ENCODE peak calls at places on chromosomes 12 and 14, in nine cellular contexts. C, Y, P, W, J, R, Z, B and E are unnamed samples. For H3K4me1, the result is how much of the 10 kb centered on the place peaks cover.

GRCh38 chr12:109331546-109331945 is 16.2 kb upstream of the MYO1H start:
- DNase-seq in C (no peak), Y (no peak), P (no peak), W (no peak), J (no peak), R (no peak), Z (no peak), B (peak), E (no peak)

GRCh38 chr12:48977290-48978281 is 536 bp upstream of the WNT1 start:
- DNase-seq in C (peak), Y (no peak), P (peak), W (peak), J (peak), R (no peak), Z (peak), B (peak), E (no peak)

GRCh38 chr12:103836345-103836744 is 4.7 kb downstream of the NT5DC3 start:
- DNase-seq in C (no peak), Y (no peak), P (no peak), W (no peak), J (no peak), R (no peak), Z (no peak), B (no peak), E (no peak)

GRCh38 chr14:104749958-104750529 is 2.9 kb upstream of the SIVA1 start:
- DNase-seq in C (no peak), Y (no peak), P (no peak), W (no peak), J (no peak), R (no peak), Z (no peak), B (no peak), E (no peak)

GRCh38 chr12:12221560-12221959 is 45.3 kb downstream of the LRP6 start:
- DNase-seq in C (no peak), Y (no peak), P (no peak), W (no peak), J (no peak), R (no peak), Z (no peak), B (no peak), E (no peak)

GRCh38 chr12:45988259-45988658 is 2.1 kb downstream of the SCAF11 start:
- DNase-seq in C (no peak), Y (no peak), P (peak), W (no peak), J (no peak), R (no peak), Z (no peak), B (no peak), E (no peak)

GRCh38 chr12:14970467-14970866 is 2.4 kb upstream of the PDE6H start:
- DNase-seq in C (no peak), Y (no peak), P (no peak), W (no peak), J (no peak), R (no peak), Z (no peak), B (peak), E (no peak)

GRCh38 chr14:58298477-58298879 is at the start of gene ARID4A:
- DNase-seq in C (peak), Y (peak), P (no peak), W (no peak), J (no peak), R (no peak), Z (peak), B (no peak), E (peak)

GRCh38 chr14:76778546-76779215 is 17.4 kb downstream of the VASH1 start:
- DNase-seq in C (no peak), Y (no peak), P (no peak), W (no peak), J (no peak), R (no peak), Z (peak), B (no peak), E (no peak)

GRCh38 chr12:73181244-73181643 is 909.1 kb downstream of the TRHDE start:
- DNase-seq in C (no peak), Y (no peak), P (no peak), W (no peak), J (no peak), R (no peak), Z (no peak), B (no peak), E (no peak)

DNA sequence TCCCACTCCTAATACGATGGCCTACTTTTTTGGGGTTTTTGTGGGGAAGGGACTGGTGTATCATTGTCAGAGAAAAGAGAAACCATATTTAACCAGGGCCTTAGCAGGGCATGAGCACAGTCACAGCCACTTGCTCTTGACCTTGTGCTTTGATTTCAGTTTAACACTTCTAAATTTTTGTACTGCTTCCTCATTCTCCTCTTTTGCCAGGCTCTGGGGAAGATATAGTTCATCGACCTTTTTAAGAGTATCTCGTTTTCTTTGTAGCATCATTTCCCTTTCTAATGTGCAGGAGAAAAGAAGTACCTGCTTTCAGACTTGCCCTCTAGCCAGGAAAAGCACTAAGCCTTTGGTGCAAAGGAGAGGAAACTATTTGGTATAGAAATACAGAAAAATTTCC is 2.2 kb downstream of the ZBTB1 start:
- DNase-seq in C (no peak), Y (no peak), P (no peak), W (no peak), J (no peak), R (no peak), Z (no peak), B (peak), E (no peak)
- H3K4me1 ChIP-seq in C (half or more), Y (under half), P (under half), W (under half), J (half or more), R (half or more), Z (under half), B (half or more), E (under half)

DNA sequence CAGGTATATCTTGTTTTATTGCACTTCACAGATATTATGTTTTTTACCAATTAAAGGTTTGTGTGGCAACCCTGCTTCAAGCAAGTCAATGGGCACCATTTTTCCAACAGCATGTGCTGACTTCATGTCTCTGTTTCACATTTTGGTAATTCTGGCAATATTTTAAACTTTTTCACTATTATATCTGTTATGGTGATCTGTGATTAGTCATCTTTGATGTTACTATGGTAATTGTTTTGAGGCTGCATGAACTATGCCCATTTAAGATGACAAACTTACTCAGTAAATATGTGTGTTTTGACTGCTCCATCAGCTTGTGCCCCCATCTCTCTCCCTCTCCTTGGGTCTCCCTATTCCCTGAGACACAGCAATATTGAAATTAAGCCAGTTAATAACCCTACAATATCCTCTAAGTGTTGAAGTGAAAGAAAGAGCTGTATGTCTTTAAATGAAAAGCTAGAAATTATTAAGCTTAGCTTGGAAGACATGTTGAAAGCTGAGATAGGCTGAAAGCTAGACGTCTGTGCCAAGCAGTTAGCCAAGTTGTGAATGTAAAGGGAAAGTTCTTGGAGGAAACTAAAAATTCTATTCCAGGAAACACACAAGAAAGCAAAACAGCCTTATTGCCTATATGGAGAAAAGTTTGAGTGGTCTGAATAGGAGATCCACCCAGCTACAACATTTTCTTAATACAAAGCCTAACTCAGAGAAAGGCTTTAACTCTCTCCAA is 365.1 kb downstream of the ATP23 start:
- DNase-seq in C (no peak), Y (no peak), P (no peak), W (no peak), J (no peak), R (no peak), Z (no peak), B (no peak), E (no peak)
- H3K4me1 ChIP-seq in C (under half), Y (under half), P (under half), W (under half), J (under half), R (under half), Z (under half), B (under half), E (under half)

GRCh38 chr14:68245146-68246073 is 425.8 kb downstream of the RAD51B start:
- DNase-seq in C (no peak), Y (peak), P (peak), W (no peak), J (no peak), R (peak), Z (peak), B (no peak), E (no peak)

GRCh38 chr14:68248481-68249255 is 429.1 kb downstream of the RAD51B start:
- DNase-seq in C (no peak), Y (peak), P (peak), W (no peak), J (peak), R (peak), Z (peak), B (peak), E (peak)

GRCh38 chr14:68246074-68246980 is 426.7 kb downstream of the RAD51B start:
- DNase-seq in C (no peak), Y (no peak), P (peak), W (no peak), J (no peak), R (peak), Z (no peak), B (no peak), E (no peak)

GRCh38 chr14:68247867-68248266 is 428.3 kb downstream of the RAD51B start:
- DNase-seq in C (no peak), Y (no peak), P (no peak), W (no peak), J (no peak), R (no peak), Z (peak), B (no peak), E (peak)

DNA sequence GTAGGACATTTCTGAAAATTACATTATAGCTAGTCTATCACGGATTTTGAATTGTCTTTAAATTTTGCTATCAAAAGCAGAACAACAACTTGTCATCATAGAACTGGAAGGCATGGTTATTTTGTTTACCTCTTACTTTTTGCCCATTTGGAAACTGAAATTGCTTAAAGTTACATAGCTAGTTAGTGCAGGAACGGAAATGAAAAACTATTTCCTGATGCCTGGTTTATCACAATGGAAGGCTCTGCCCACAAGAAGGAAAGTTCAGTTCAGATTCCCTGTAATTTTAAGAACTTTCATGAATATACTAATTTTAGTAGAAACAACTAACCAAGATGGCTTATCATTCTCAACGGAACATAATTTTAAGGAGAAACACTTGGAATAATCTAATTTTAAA is 427.7 kb downstream of the RAD51B start:
- DNase-seq in C (no peak), Y (no peak), P (no peak), W (no peak), J (no peak), R (no peak), Z (no peak), B (no peak), E (no peak)
- H3K4me1 ChIP-seq in C (under half), Y (under half), P (under half), W (under half), J (half or more), R (half or more), Z (under half), B (under half), E (half or more)

GRCh38 chr12:113862570-113863454 is 103.3 kb downstream of the RBM19 start:
- DNase-seq in C (no peak), Y (no peak), P (peak), W (no peak), J (no peak), R (no peak), Z (no peak), B (peak), E (no peak)

GRCh38 chr12:113860059-113860820 is 105.9 kb downstream of the RBM19 start:
- DNase-seq in C (no peak), Y (no peak), P (no peak), W (no peak), J (no peak), R (no peak), Z (no peak), B (no peak), E (no peak)

GRCh38 chr12:113861708-113862312 is 104.3 kb downstream of the RBM19 start:
- DNase-seq in C (no peak), Y (no peak), P (peak), W (no peak), J (no peak), R (no peak), Z (no peak), B (no peak), E (no peak)

GRCh38 chr12:113858828-113859386 is 107.2 kb downstream of the RBM19 start:
- DNase-seq in C (no peak), Y (no peak), P (no peak), W (no peak), J (no peak), R (no peak), Z (no peak), B (no peak), E (no peak)

GRCh38 chr12:113860950-113861349 is 105.2 kb downstream of the RBM19 start:
- DNase-seq in C (no peak), Y (no peak), P (peak), W (no peak), J (no peak), R (no peak), Z (no peak), B (no peak), E (no peak)
- H3K4me1 ChIP-seq in C (under half), Y (under half), P (under half), W (under half), J (under half), R (under half), Z (under half), B (under half), E (under half)

GRCh38 chr12:65638324-65638723 is 186.0 kb upstream of the HMGA2 start:
- DNase-seq in C (no peak), Y (no peak), P (no peak), W (no peak), J (no peak), R (no peak), Z (no peak), B (no peak), E (no peak)

GRCh38 chr12:65643171-65643570 is 181.1 kb upstream of the HMGA2 start:
- DNase-seq in C (no peak), Y (no peak), P (no peak), W (no peak), J (no peak), R (no peak), Z (no peak), B (no peak), E (no peak)

GRCh38 chr12:65642006-65642695 is 182.1 kb upstream of the HMGA2 start:
- DNase-seq in C (no peak), Y (no peak), P (no peak), W (no peak), J (no peak), R (no peak), Z (no peak), B (no peak), E (no peak)

GRCh38 chr12:65637774-65638173 is 186.5 kb upstream of the HMGA2 start:
- DNase-seq in C (no peak), Y (no peak), P (peak), W (no peak), J (no peak), R (no peak), Z (no peak), B (no peak), E (no peak)

GRCh38 chr12:65640489-65640901 is 183.8 kb upstream of the HMGA2 start:
- DNase-seq in C (no peak), Y (no peak), P (no peak), W (no peak), J (no peak), R (no peak), Z (no peak), B (no peak), E (no peak)
- H3K4me1 ChIP-seq in C (under half), Y (under half), P (under half), W (under half), J (under half), R (under half), Z (under half), B (under half), E (under half)

GRCh38 chr12:88570103-88570502 is 10.2 kb downstream of the KITLG start:
- DNase-seq in C (no peak), Y (no peak), P (peak), W (no peak), J (no peak), R (no peak), Z (no peak), B (no peak), E (no peak)
- H3K4me1 ChIP-seq in C (under half), Y (under half), P (under half), W (under half), J (under half), R (under half), Z (under half), B (under half), E (under half)

DNA sequence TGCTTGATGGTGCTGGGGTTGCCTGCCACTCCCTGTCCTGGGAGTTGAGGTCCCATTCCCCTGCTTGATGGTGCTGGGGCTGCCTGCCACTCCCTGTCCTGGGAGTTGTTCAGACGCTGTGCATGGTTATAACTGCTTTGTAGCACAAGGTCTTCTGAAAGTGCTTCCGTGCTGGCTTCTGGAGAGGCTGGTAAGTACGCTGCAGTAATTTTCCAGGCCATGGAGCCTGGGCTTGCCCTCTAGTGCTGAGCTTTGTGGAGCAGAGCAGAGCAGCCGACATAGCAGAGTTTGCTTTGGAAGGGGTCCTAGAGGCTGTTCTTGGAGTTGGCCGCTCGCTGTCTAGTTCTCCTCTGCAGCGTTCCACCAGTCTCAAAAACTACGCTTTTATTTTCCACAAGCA is 6.3 kb downstream of the B4GALNT3 start:
- DNase-seq in C (no peak), Y (no peak), P (no peak), W (no peak), J (no peak), R (no peak), Z (no peak), B (peak), E (peak)
- H3K4me1 ChIP-seq in C (under half), Y (under half), P (under half), W (under half), J (under half), R (half or more), Z (under half), B (under half), E (under half)

GRCh38 chr12:123119808-123120207 is 31.1 kb downstream of the PITPNM2 start:
- DNase-seq in C (no peak), Y (no peak), P (no peak), W (no peak), J (no peak), R (no peak), Z (no peak), B (no peak), E (no peak)
- H3K4me1 ChIP-seq in C (half or more), Y (under half), P (under half), W (under half), J (under half), R (under half), Z (under half), B (under half), E (under half)